ENCODE peak calls at places on chromosomes 1 and 21, in ten cellular contexts. J is GM13976, L is ovary, E is progenitor cell of endocrine pancreas, C is dorsolateral prefrontal cortex, Q is coronary artery, R is AG04450, Z is A549, O is GM12865, S is cardiac muscle cell. V is an unnamed sample.

GRCh38 chr1:115555446-115555845 is 86.3 kb upstream of the VANGL1 start:
- DNase-seq in E (no peak), Z (no peak), L (no peak), O (no peak), R (peak), Q (no peak), S (no peak), J (no peak), C (no peak), V (no peak)

GRCh38 chr1:245585252-245585959 is 430.6 kb downstream of the KIF26B start:
- DNase-seq in L (no peak), O (no peak), Q (no peak), C (no peak), S (peak), R (peak), E (no peak), J (no peak), Z (peak), V (no peak)

GRCh38 chr1:198326915-198327314 is 170.1 kb downstream of the NEK7 start:
- DNase-seq in J (no peak), Z (no peak), L (no peak), Q (no peak), O (no peak), C (no peak), S (no peak), E (no peak), R (no peak), V (no peak)

GRCh38 chr1:11052839-11053757 is 6.1 kb upstream of the MASP2 start:
- DNase-seq in C (no peak), Z (no peak), L (peak), J (no peak), E (no peak), Q (no peak), R (no peak), O (peak), S (no peak), V (no peak)

GRCh38 chr1:168893359-168893791 is 164.4 kb upstream of the DPT start:
- DNase-seq in Z (no peak), O (no peak), R (no peak), C (peak), L (peak), S (peak), Q (no peak), E (no peak), J (no peak), V (no peak)

GRCh38 chr1:14521602-14522001 is 76.9 kb upstream of the KAZN start:
- DNase-seq in Z (no peak), R (no peak), J (no peak), L (no peak), E (no peak), O (peak), S (peak), C (no peak), Q (peak), V (no peak)

GRCh38 chr1:224333309-224333926 is 3.4 kb upstream of the NVL start:
- DNase-seq in O (peak), J (peak), R (no peak), C (no peak), S (peak), L (no peak), Z (peak), E (no peak), Q (no peak), V (no peak)

GRCh38 chr21:45962531-45963224 is 18.9 kb upstream of the COL6A1 start:
- DNase-seq in E (no peak), J (no peak), L (no peak), R (no peak), S (no peak), C (no peak), Q (peak), O (no peak), Z (no peak), V (no peak)

GRCh38 chr1:29136463-29136915 is 12.8 kb upstream of the TMEM200B start:
- DNase-seq in R (no peak), L (peak), J (no peak), S (peak), Q (no peak), C (peak), Z (no peak), E (no peak), O (no peak), V (no peak)

GRCh38 chr1:53629101-53629691 is 109.8 kb downstream of the GLIS1 start:
- DNase-seq in J (no peak), Z (no peak), L (no peak), S (no peak), O (no peak), R (no peak), Q (peak), E (peak), C (no peak), V (no peak)

GRCh38 chr1:165637427-165637826 is 6.4 kb downstream of the MGST3 start:
- DNase-seq in J (no peak), O (no peak), R (peak), S (peak), C (no peak), L (no peak), E (no peak), Z (peak), Q (no peak), V (no peak)

GRCh38 chr1:15799004-15799867 is 8.2 kb downstream of the UQCRHL start:
- DNase-seq in Q (peak), J (peak), C (no peak), S (peak), E (no peak), R (peak), O (peak), Z (peak), L (peak), V (no peak)

GRCh38 chr1:7940745-7941436 is at the start of gene TNFRSF9:
- DNase-seq in J (peak), E (no peak), Q (no peak), C (no peak), Z (peak), R (no peak), L (no peak), O (peak), S (peak), V (no peak)

DNA sequence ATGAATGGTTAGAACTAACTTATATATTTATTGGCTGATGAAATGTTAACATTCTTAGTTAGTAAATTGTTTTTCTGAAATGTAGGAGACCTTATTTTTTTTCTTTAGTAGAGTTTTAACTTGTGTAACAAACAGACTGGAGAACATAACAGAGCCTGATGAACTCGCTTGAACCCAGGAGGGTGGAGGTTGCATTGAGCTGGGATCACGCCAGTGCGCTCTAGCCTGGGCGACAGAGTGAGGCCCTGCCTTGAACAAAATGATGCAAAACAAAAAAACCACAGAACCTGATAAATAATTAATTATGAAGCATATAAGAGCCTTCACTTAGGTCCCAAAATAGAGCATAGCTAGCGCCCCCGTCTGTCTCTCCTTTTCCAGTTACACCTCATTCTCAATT is 55.5 kb downstream of the MTR start:
- DNase-seq in S (no peak), L (no peak), Q (no peak), E (no peak), R (no peak), J (no peak), C (no peak), O (no peak), Z (no peak), V (no peak)
- TF ChIP-seq CTCF in S (no peak), L (no peak), Q (no peak), E (no peak), R (no peak), J (no peak), C (no peak), O (no peak), Z (no peak), V (no peak)

GRCh38 chr1:59045636-59046035 is 251.3 kb upstream of the FGGY start:
- DNase-seq in Z (no peak), R (no peak), C (no peak), O (peak), J (no peak), E (no peak), L (no peak), Q (no peak), S (no peak), V (no peak)

GRCh38 chr1:59044535-59045121 is 252.3 kb upstream of the FGGY start:
- DNase-seq in L (no peak), O (no peak), C (no peak), S (no peak), E (no peak), R (no peak), Z (no peak), J (no peak), Q (no peak), V (no peak)

GRCh38 chr1:59046134-59046533 is 250.8 kb upstream of the FGGY start:
- DNase-seq in S (no peak), Z (no peak), R (no peak), L (no peak), O (no peak), J (no peak), C (no peak), E (no peak), Q (no peak), V (no peak)

GRCh38 chr1:59043796-59044195 is 253.1 kb upstream of the FGGY start:
- DNase-seq in E (no peak), L (peak), Q (no peak), S (peak), R (peak), Z (peak), J (no peak), O (no peak), C (no peak), V (no peak)

GRCh38 chr1:59045137-59045536 is 251.8 kb upstream of the FGGY start:
- DNase-seq in O (peak), E (no peak), S (no peak), Q (no peak), J (no peak), R (no peak), C (no peak), Z (no peak), L (no peak), V (no peak)
- TF ChIP-seq CTCF in O (no peak), E (no peak), S (no peak), Q (no peak), J (peak), R (no peak), C (no peak), Z (no peak), L (no peak), V (no peak)

DNA sequence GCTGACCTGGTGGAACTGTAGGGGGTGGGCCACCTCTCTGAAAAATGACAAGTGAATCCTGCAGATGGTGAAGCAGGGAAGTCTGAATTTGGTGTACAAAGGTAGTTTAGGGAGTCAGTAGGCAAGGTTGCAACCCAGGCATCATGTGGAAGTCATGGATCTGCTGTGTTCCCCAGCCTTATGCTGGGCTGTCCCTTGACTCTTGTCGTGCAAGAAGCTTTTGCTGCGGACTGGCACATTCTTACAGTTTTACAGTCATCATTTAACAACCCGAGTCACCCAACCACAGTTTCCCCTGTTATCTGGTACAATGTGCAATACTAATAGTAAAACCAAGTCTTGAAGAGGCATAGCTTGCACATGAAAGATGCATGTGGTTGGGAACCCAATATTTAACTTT is 13.2 kb downstream of the RHOU start:
- DNase-seq in S (no peak), O (no peak), L (no peak), Q (no peak), J (no peak), R (no peak), C (no peak), Z (no peak), E (no peak), V (no peak)
- TF ChIP-seq CTCF in S (no peak), O (no peak), L (no peak), Q (no peak), J (no peak), R (no peak), C (no peak), Z (no peak), E (no peak), V (no peak)

DNA sequence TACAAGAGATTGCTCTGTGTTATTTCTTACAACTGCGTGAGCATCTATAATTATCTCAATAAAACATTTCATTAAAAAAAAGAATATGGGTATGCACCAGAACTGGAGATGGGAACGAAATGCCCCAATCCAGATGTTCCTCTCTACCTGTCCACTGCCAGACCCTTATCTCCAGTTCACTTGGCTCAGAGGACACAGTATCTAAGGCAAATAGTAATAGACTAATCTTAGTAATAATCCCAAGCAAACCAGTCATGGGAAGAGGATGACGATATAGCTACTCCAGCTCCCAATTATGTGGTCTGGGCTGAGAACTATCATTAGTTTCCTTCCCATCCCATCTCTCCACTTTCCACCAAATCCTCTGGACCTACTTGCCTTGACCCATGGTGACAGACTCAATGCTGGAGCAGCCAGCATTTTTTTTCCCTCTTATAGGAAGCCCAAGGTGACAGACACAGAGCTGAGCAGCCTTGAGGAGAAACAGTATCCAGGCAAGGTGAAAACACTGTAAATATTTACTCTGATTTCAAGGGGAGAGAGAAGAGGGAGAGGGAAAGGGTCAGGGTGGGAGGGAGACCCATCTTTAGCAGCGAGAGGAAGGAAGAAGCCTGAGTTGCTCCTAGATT is 28.7 kb downstream of the DDX20 start:
- DNase-seq in E (no peak), C (no peak), Q (no peak), Z (no peak), J (no peak), S (no peak), O (no peak), R (no peak), L (no peak), V (no peak)
- TF ChIP-seq CTCF in E (no peak), C (no peak), Q (no peak), Z (no peak), J (no peak), S (no peak), O (no peak), R (no peak), L (no peak), V (no peak)